ENCODE peak calls at places on chromosomes 7 and 10, in seven cellular contexts. O is foreskin melanocyte; D is activated CD4-positive, CD25-positive, alpha-beta regulatory T cell; X is GF-D8; L is mammary epithelial cell; K is NCI-H2029; M is CD4-positive, alpha-beta T cell. I is an unnamed sample.

GRCh38 chr7:2202901-2203550 is 29.7 kb downstream of the MAD1L1 start:
- DNase-seq in X (no peak), K (no peak), L (no peak), O (no peak), D (no peak), M (no peak), I (no peak)

GRCh38 chr7:106732045-106732444 is 71.1 kb upstream of the CCDC71L start:
- DNase-seq in K (no peak), X (no peak), D (no peak), O (no peak), M (no peak), L (no peak), I (no peak)

GRCh38 chr7:5282464-5283316 is at the start of gene SLC29A4:
- DNase-seq in K (peak; percentile 39), L (no peak), O (no peak), D (no peak), M (no peak), X (no peak), I (no peak)

GRCh38 chr7:30816291-30817059 is 45.3 kb downstream of the MINDY4 start:
- DNase-seq in K (no peak), D (no peak), X (no peak), O (peak; percentile 16), L (no peak), M (no peak), I (no peak)

GRCh38 chr7:36766451-36766850 is 42.2 kb upstream of the AOAH start:
- DNase-seq in X (no peak), D (no peak), O (no peak), M (no peak), L (no peak), K (no peak), I (no peak)

GRCh38 chr7:31633894-31634494 is 53.0 kb upstream of the PPP1R17 start:
- DNase-seq in M (no peak), O (peak; percentile 45), K (peak; percentile 43), X (peak; percentile 16), D (no peak), L (peak; percentile 48), I (peak; percentile 55)

GRCh38 chr7:801940-802364 is 30.3 kb upstream of the SUN1 start:
- DNase-seq in M (no peak), D (no peak), X (no peak), K (peak; percentile 97), L (no peak), O (no peak), I (peak; percentile 89)

GRCh38 chr7:11760372-11760771 is 71.6 kb downstream of the THSD7A start:
- DNase-seq in L (no peak), X (peak; percentile 99), K (no peak), D (no peak), M (no peak), O (peak; percentile 34), I (no peak)

GRCh38 chr7:1031716-1032455 is 12.5 kb upstream of the GPR146 start:
- DNase-seq in K (no peak), M (no peak), L (no peak), X (no peak), D (no peak), O (no peak), I (no peak)

GRCh38 chr7:130141858-130142653 is 63.1 kb downstream of the TMEM209 start:
- DNase-seq in D (no peak), X (no peak), L (no peak), O (no peak), K (no peak), M (no peak), I (no peak)

GRCh38 chr10:17010363-17011145 is 119.1 kb downstream of the CUBN start:
- DNase-seq in O (peak; percentile 94), D (no peak), M (no peak), K (no peak), X (no peak), L (no peak), I (no peak)

GRCh38 chr7:90624128-90624980 is 28.2 kb downstream of the CDK14 start:
- DNase-seq in L (peak; percentile 66), D (no peak), X (no peak), K (no peak), O (no peak), M (no peak), I (no peak)

GRCh38 chr10:42150428-42151061 is 487.8 kb downstream of the ZNF33B start:
- DNase-seq in X (no peak), L (no peak), K (no peak), M (no peak), O (no peak), D (no peak), I (no peak)

I was measured in breast epithelium.